ENCODE peak calls at places on chromosome 14, in six cellular contexts. V, N, J, R, K and G are unnamed samples.

GRCh38 chr14:105075364-105076295 is 10.4 kb upstream of the GPR132 start:
- DNase-seq in N (no peak), K (no peak), V (peak), R (peak), J (peak), G (peak)

GRCh38 chr14:92516966-92517350 is 3.4 kb downstream of the RIN3 start:
- DNase-seq in V (no peak), N (no peak), J (no peak), K (no peak), R (no peak), G (no peak)

GRCh38 chr14:63938198-63939005 is 85.6 kb downstream of the SYNE2 start:
- DNase-seq in K (peak), J (no peak), N (no peak), R (peak), V (peak), G (no peak)

GRCh38 chr14:62179367-62180018 is 417.3 kb downstream of the SNAPC1 start:
- DNase-seq in N (peak), K (peak), V (peak), J (peak), R (peak), G (peak)

GRCh38 chr14:95273041-95273978 is 46.4 kb downstream of the CLMN start:
- DNase-seq in V (no peak), R (peak), J (no peak), N (no peak), K (peak), G (peak)

GRCh38 chr14:63045234-63045611 is at the start of gene KCNH5:
- DNase-seq in V (peak), K (peak), N (no peak), R (peak), J (peak), G (peak)

GRCh38 chr14:31418440-31418839 is 1.9 kb downstream of the HEATR5A start:
- DNase-seq in V (no peak), J (no peak), R (no peak), K (no peak), N (no peak), G (no peak)

GRCh38 chr14:21852061-21852664 is 178.5 kb upstream of the OR4E1 start:
- DNase-seq in N (peak), R (peak), K (peak), V (peak), J (peak), G (peak)

GRCh38 chr14:92754956-92755355 is 6.5 kb upstream of the LGMN start:
- DNase-seq in R (no peak), K (no peak), N (no peak), V (no peak), J (no peak), G (no peak)

GRCh38 chr14:91883770-91884169 is 16.4 kb upstream of the TC2N start:
- DNase-seq in N (no peak), R (no peak), K (no peak), V (no peak), J (no peak), G (no peak)

GRCh38 chr14:52950410-52950897 is 396 bp downstream of the FERMT2 start:
- DNase-seq in V (peak), K (peak), N (peak), J (peak), R (peak), G (peak)

GRCh38 chr14:72617391-72618011 is 276.4 kb downstream of the DPF3 start:
- DNase-seq in V (no peak), K (peak), N (peak), R (no peak), J (no peak), G (peak)

GRCh38 chr14:58697266-58697926 is 59.6 kb downstream of the DACT1 start:
- DNase-seq in J (no peak), V (no peak), R (no peak), N (no peak), K (no peak), G (peak)

GRCh38 chr14:64704145-64704742 is at the start of gene PLEKHG3:
- DNase-seq in K (peak), N (peak), V (peak), R (peak), J (peak), G (peak)

GRCh38 chr14:74712499-74713394 is at the start of the genes AREL1 and FCF1:
- DNase-seq in J (peak), N (peak), V (peak), K (peak), R (peak), G (peak)

GRCh38 chr14:106848330-106849121 is 1322.1 kb downstream of the TMEM121 start:
- DNase-seq in J (no peak), V (no peak), K (peak), N (no peak), R (no peak), G (no peak)

GRCh38 chr14:100333867-100334266 is 10.7 kb downstream of the SLC25A47 start:
- DNase-seq in N (no peak), K (no peak), V (no peak), R (no peak), J (no peak), G (no peak)

GRCh38 chr14:89507521-89507920 is 90.5 kb upstream of the FOXN3 start:
- DNase-seq in N (no peak), K (peak), R (peak), J (no peak), V (peak), G (no peak)

GRCh38 chr14:91063119-91063518 is 2.7 kb upstream of the RPS6KA5 start:
- DNase-seq in K (no peak), J (no peak), V (no peak), N (no peak), R (no peak), G (no peak)

GRCh38 chr14:61229475-61229888 is 51.7 kb downstream of the TMEM30B start:
- DNase-seq in V (no peak), K (no peak), J (no peak), N (peak), R (no peak), G (no peak)

GRCh38 chr14:66015046-66015780 is 471.0 kb upstream of the CCDC196 start:
- DNase-seq in N (no peak), R (no peak), J (no peak), V (no peak), K (no peak), G (no peak)

GRCh38 chr14:90300649-90301048 is 31.1 kb downstream of the NRDE2 start:
- DNase-seq in N (no peak), K (no peak), R (peak), J (no peak), V (peak), G (peak)

GRCh38 chr14:73833530-73834257 is 17.9 kb upstream of the PTGR2 start:
- DNase-seq in K (no peak), V (peak), R (peak), N (no peak), J (peak), G (peak)

GRCh38 chr14:21072102-21072501 is 2.0 kb downstream of the ARHGEF40 start:
- DNase-seq in V (peak), K (peak), N (no peak), J (no peak), R (peak), G (peak)

DNA sequence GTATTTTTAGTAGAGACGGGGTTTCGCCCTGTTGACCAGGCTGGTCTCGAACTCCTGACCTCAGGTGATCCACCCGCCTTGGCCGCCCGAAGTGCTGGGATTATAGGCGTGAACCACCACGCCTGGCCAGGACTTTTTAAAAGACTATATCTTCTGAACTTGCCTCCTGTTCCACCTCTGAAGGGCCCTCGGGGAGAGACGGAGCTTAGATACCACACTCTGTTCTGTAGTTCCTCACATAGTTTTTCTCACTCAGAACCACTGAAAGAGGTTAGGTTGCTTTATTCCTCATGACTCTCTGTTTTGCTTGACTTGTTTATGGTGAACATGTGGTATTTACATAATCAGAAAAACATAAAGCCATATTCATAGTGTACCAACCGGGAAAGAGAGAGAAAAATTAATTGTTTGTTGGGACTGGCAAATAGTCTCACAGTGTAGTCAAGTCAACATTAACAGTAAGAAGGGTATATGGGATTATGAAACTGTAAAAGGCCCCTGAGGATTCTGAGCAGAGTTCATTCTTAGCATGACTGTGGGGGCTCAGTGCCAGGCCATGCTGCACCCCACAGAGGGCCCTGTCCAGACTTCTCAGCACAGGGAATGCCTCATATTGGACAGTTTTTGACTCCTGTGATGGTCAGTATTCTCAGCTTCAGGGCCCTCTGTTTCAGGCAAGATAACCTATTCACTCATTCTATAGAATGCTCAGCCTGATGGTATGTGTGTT is 342.3 kb downstream of the ZFP36L1 start:
- DNase-seq in K (peak), V (no peak), N (no peak), J (no peak), R (no peak), G (no peak)
- H2BK120ac ChIP-seq in K (peak), V (no peak), N (no peak), J (no peak), R (peak), G (no peak)

DNA sequence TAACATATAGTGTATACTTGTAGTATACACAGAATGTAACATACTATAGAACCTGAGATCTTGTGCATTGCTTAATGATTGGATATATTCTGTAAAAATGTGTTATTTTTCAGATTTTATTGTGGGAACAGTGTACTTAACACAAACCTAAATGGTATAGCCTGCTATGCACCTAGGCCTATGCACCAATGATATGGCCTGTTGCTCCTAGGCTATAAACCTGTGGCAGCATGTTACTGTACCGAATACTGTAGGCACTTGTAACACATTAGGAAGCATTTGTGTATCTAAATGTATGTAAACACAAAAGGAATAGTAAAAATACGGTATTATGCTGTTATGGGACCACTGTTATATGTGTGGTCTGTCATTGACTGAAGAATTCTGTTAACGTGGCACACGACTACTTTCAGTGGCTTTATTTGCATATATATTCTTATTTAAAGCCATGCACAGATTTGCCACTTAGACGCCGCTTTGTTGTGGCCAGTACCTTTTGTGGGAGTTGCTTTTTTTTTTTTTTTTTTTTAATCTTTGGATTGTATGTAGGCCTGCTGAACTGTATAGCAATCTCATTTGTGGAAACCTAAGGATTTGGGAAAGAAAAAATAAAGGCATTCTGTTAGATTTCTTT is 7.4 kb downstream of the PAPOLA start:
- DNase-seq in J (no peak), R (no peak), K (no peak), V (no peak), N (no peak), G (no peak)
- H3K23ac ChIP-seq in J (no peak), R (no peak), K (no peak), V (no peak), N (no peak), G (no peak)

DNA sequence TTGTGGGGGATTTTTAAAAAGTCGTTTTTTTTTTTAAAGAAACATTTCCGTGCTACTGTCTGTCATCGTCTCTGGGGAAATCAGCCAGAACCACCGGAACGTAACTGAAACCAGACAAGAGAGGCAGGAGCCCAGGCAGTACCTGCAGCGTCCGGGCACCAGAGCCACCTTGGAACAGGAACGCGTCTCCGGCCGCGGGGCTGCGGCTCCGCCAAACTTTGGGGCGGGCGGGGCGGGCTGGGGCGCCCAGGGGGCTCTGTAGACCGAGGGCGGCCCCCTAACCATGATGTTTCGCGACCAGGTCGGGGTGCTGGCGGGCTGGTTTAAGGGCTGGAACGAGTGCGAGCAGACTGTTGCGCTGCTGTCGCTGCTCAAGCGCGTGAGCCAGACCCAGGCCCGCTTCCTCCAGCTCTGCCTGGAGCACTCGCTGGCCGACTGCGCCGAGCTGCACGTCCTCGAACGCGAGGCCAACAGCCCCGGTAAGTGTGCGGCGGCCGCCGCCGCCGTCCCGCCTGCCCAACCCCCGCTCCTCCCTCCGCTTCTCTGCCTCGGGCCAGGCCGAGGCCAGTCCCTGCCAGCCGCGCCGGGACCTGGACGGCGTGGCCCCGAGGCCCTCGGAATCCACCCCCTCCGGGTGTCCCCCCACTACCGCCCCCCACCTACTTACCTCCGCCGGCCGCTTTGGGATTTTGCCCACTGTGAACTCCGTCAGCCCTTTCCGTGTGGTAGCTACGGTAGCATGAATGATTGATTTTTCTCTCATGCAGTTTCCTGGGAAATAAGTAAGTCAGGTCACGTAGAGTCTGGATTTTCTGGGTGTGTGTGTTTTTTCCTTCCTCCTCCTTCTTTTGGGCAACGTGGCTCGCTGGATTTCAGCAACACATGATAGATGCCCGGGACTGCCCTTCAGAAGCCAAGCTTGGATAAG is 970 bp downstream of the SAMD4A start:
- DNase-seq in J (peak), V (no peak), K (peak), R (peak), N (peak), G (peak)
- H3K18ac ChIP-seq in J (no peak), V (peak), K (peak), R (peak), N (peak), G (peak)

DNA sequence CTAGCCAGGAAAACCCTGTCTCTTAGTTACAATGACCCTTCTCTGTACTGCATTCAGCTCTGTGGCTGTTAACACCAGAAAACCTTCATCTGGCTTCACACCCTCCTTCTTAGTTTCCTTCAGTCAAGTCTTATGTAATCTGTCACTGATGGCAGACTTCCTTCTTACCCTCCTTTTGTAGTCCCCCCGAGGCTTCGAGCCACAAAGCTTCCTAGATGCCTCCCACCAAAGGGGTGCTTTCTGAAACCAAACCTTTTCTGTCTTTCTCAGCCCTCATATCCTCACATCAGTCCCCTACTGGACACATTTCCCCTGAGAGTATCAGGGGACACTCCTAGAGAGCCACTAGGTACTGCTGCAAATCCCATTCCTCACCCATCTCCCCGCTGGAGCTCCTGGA is 16.6 kb downstream of the NGDN start:
- DNase-seq in R (no peak), N (no peak), V (no peak), J (no peak), K (no peak), G (no peak)
- H2BK120ac ChIP-seq in R (no peak), N (no peak), V (no peak), J (no peak), K (no peak), G (no peak)

GRCh38 chr14:23572524-23572828 is 4.9 kb upstream of the AP1G2 start:
- DNase-seq in N (no peak), R (no peak), K (no peak), V (no peak), J (no peak), G (no peak)

GRCh38 chr14:23572841-23573240 is 5.2 kb upstream of the AP1G2 start:
- DNase-seq in J (no peak), R (no peak), N (no peak), V (no peak), K (no peak), G (no peak)

GRCh38 chr14:23575086-23575485 is 3.5 kb downstream of the JPH4 start:
- DNase-seq in V (no peak), N (no peak), K (no peak), J (no peak), R (no peak), G (no peak)

GRCh38 chr14:23571701-23572523 is 4.3 kb upstream of the AP1G2 start:
- DNase-seq in V (no peak), R (no peak), K (no peak), N (no peak), J (no peak), G (no peak)

GRCh38 chr14:23573384-23573783 is 5.2 kb downstream of the JPH4 start:
- DNase-seq in K (no peak), R (no peak), V (no peak), J (no peak), N (no peak), G (no peak)
- H3K23ac ChIP-seq in K (no peak), R (no peak), V (no peak), J (no peak), N (no peak), G (no peak)

DNA sequence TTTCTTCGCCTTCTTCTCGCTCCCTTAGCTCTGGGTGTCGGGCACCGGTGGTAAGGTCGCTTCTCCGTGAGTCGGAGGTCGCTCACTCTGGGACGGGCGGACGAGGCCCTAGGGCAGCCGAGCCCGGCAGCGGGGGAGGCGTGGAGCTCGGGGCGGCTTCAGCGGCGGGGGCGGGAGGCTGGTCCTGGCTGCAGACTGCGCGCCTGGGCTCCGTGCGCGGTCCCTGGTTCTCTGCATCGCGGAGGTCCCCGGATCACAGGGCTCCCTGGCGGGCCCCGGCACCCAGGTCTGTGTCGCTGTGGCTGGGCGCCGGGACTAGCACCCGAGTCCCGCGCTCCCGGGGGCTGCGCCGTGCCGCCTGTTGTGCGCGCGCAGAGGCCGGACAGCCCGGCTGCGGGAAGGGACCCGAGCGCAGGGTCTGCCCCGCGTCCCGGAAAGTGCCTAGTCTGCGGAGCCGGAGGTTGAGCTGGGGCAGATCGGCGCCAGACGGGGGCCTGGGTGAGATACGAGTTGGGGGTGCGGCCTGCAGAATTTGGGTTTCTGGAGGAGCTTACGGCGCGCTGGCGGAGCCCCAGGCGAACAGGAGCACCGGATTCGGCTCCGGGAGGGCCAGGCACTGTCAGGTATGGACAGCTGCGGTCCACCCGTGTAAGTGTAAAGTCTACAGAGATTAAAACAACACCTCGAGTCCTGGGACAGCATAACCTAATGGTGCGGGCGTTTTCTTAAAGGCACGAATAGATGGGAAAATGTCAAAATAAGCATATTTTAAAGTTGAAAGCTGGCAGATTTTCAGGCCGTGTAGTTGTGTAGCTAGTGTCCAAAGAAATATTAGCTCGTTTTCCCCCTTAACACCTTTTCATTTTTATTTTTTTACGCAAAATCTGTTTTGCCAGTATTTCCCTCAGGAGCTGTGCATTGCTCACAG is 722 bp downstream of the FRMD6 start:
- DNase-seq in V (no peak), N (no peak), J (peak), K (peak), R (no peak), G (peak)
- H3K18ac ChIP-seq in V (peak), N (peak), J (no peak), K (peak), R (peak), G (peak)

GRCh38 chr14:81219210-81219820 is 1.4 kb downstream of the GTF2A1 start:
- DNase-seq in J (peak), R (peak), N (peak), K (peak), V (peak), G (peak)

GRCh38 chr14:81219821-81220487 is 805 bp downstream of the GTF2A1 start:
- DNase-seq in R (no peak), K (peak), N (no peak), V (peak), J (no peak), G (peak)

GRCh38 chr14:81220767-81221578 is at the start of gene GTF2A1:
- DNase-seq in J (peak), V (peak), R (peak), K (peak), N (peak), G (peak)

GRCh38 chr14:81221579-81222102 is 882 bp upstream of the GTF2A1 start:
- DNase-seq in K (no peak), N (no peak), V (peak), R (no peak), J (no peak), G (peak)

DNA sequence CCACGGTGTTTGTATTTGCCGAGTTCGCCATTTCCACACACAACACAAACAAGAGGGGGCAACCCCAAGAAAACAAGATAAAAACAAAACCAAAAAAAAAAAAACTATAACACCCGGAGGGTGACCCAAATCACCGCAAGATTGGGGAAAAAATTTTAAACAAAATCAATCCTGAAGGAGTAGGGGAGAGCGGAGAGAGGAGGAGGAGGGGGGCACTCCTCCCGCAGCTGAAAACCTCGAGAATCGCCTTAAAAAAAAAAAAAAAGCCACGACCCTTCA is 332 bp downstream of the GTF2A1 start:
- DNase-seq in K (no peak), V (no peak), J (no peak), R (no peak), N (no peak), G (no peak)
- H2BK120ac ChIP-seq in K (peak), V (no peak), J (no peak), R (peak), N (no peak), G (peak)

GRCh38 chr14:101683365-101683764 is 78.1 kb upstream of the PPP2R5C start:
- DNase-seq in N (no peak), J (no peak), K (no peak), R (no peak), V (no peak), G (no peak)
- H3K23ac ChIP-seq in N (peak), J (no peak), K (peak), R (no peak), V (no peak), G (no peak)

GRCh38 chr14:70644016-70644415 is 2.3 kb downstream of the TTC9 start:
- DNase-seq in N (no peak), R (no peak), J (no peak), K (no peak), V (no peak), G (no peak)
- H3K18ac ChIP-seq in N (no peak), R (no peak), J (no peak), K (no peak), V (no peak), G (no peak)